ENCODE peak calls at places on chromosomes 6 and 20, in five cellular contexts. One of them, this sample, is unnamed.

GRCh38 chr6:85864453-85865401 is 222.0 kb upstream of the SYNCRIP start:
- DNase-seq in GM12865: no peak
- DNase-seq in transverse colon: no peak
- DNase-seq in pancreas: no peak
- DNase-seq in PC-3: peak; percentile 28
- DNase-seq in this sample: no peak

GRCh38 chr6:148723484-148723883 is 23.3 kb upstream of the UST start:
- DNase-seq in GM12865: no peak
- DNase-seq in transverse colon: no peak
- DNase-seq in pancreas: no peak
- DNase-seq in PC-3: peak; percentile 80
- DNase-seq in this sample: no peak

GRCh38 chr20:51388756-51389542 is 153.6 kb downstream of the NFATC2 start:
- DNase-seq in GM12865: no peak
- DNase-seq in transverse colon: no peak
- DNase-seq in pancreas: no peak
- DNase-seq in PC-3: peak; percentile 68
- DNase-seq in this sample: no peak

GRCh38 chr6:126002755-126003390 is 16.5 kb downstream of the TRMT11 start:
- DNase-seq in GM12865: no peak
- DNase-seq in transverse colon: no peak
- DNase-seq in pancreas: no peak
- DNase-seq in PC-3: no peak
- DNase-seq in this sample: no peak

GRCh38 chr6:2558098-2558770 is 192.5 kb downstream of the MYLK4 start:
- DNase-seq in GM12865: no peak
- DNase-seq in transverse colon: no peak
- DNase-seq in pancreas: no peak
- DNase-seq in PC-3: no peak
- DNase-seq in this sample: no peak

GRCh38 chr6:47179286-47179685 is 130.4 kb downstream of the TNFRSF21 start:
- DNase-seq in GM12865: no peak
- DNase-seq in transverse colon: no peak
- DNase-seq in pancreas: no peak
- DNase-seq in PC-3: no peak
- DNase-seq in this sample: no peak

GRCh38 chr6:920512-920911 is 227.6 kb upstream of the EXOC2 start:
- DNase-seq in GM12865: no peak
- DNase-seq in transverse colon: no peak
- DNase-seq in pancreas: no peak
- DNase-seq in PC-3: no peak
- DNase-seq in this sample: no peak

GRCh38 chr6:148525453-148525852 is 182.8 kb downstream of the SASH1 start:
- DNase-seq in GM12865: no peak
- DNase-seq in transverse colon: no peak
- DNase-seq in pancreas: no peak
- DNase-seq in PC-3: peak; percentile 62
- DNase-seq in this sample: no peak

GRCh38 chr6:145898376-145898775 is 65.8 kb downstream of the SHPRH start:
- DNase-seq in GM12865: no peak
- DNase-seq in transverse colon: no peak
- DNase-seq in pancreas: no peak
- DNase-seq in PC-3: peak; percentile 83
- DNase-seq in this sample: no peak

GRCh38 chr6:156350337-156350736 is 426.8 kb upstream of the ARID1B start:
- DNase-seq in GM12865: no peak
- DNase-seq in transverse colon: no peak
- DNase-seq in pancreas: no peak
- DNase-seq in PC-3: no peak
- DNase-seq in this sample: no peak

GRCh38 chr6:128117916-128118315 is 217.1 kb upstream of the THEMIS start:
- DNase-seq in GM12865: no peak
- DNase-seq in transverse colon: no peak
- DNase-seq in pancreas: no peak
- DNase-seq in PC-3: no peak
- DNase-seq in this sample: no peak

GRCh38 chr6:31541059-31541657 is 645 bp downstream of the DDX39B start:
- DNase-seq in GM12865: peak; percentile 82
- DNase-seq in transverse colon: peak; percentile 55
- DNase-seq in pancreas: peak; percentile 36
- DNase-seq in PC-3: peak; percentile 37
- DNase-seq in this sample: peak; percentile 65

GRCh38 chr6:37920667-37921066 is 101.1 kb downstream of the ZFAND3 start:
- DNase-seq in GM12865: no peak
- DNase-seq in transverse colon: no peak
- DNase-seq in pancreas: no peak
- DNase-seq in PC-3: peak; percentile 71
- DNase-seq in this sample: no peak

GRCh38 chr20:23782366-23782983 is 31.7 kb upstream of the CST1 start:
- DNase-seq in GM12865: peak; percentile 28
- DNase-seq in transverse colon: no peak
- DNase-seq in pancreas: no peak
- DNase-seq in PC-3: peak; percentile 68
- DNase-seq in this sample: no peak

GRCh38 chr6:139376604-139377218 is 2.3 kb upstream of the CITED2 start:
- DNase-seq in GM12865: no peak
- DNase-seq in transverse colon: peak; percentile 61
- DNase-seq in pancreas: peak; percentile 68
- DNase-seq in PC-3: peak; percentile 53
- DNase-seq in this sample: no peak

GRCh38 chr20:49775229-49775693 is 37.4 kb upstream of the SLC9A8 start:
- DNase-seq in GM12865: no peak
- DNase-seq in transverse colon: peak; percentile 80
- DNase-seq in pancreas: peak; percentile 55
- DNase-seq in PC-3: peak; percentile 88
- DNase-seq in this sample: no peak

GRCh38 chr6:109892451-109893435 is 85.4 kb upstream of the GPR6 start:
- DNase-seq in GM12865: no peak
- DNase-seq in transverse colon: peak; percentile 29
- DNase-seq in pancreas: no peak
- DNase-seq in PC-3: peak; percentile 92
- DNase-seq in this sample: no peak

GRCh38 chr6:34679552-34680255 is 16.9 kb downstream of the ILRUN start:
- DNase-seq in GM12865: no peak
- DNase-seq in transverse colon: no peak
- DNase-seq in pancreas: no peak
- DNase-seq in PC-3: no peak
- DNase-seq in this sample: no peak

GRCh38 chr20:53809242-53809641 is 215.6 kb upstream of the ZNF217 start:
- DNase-seq in GM12865: no peak
- DNase-seq in transverse colon: no peak
- DNase-seq in pancreas: no peak
- DNase-seq in PC-3: no peak
- DNase-seq in this sample: no peak

GRCh38 chr6:75204222-75204958 is 1.5 kb downstream of the COL12A1 start:
- DNase-seq in GM12865: peak; percentile 58
- DNase-seq in transverse colon: peak; percentile 72
- DNase-seq in pancreas: peak; percentile 63
- DNase-seq in PC-3: peak; percentile 86
- DNase-seq in this sample: no peak

GRCh38 chr20:44533928-44534327 is 12.1 kb upstream of the SERINC3 start:
- DNase-seq in GM12865: no peak
- DNase-seq in transverse colon: no peak
- DNase-seq in pancreas: no peak
- DNase-seq in PC-3: no peak
- DNase-seq in this sample: no peak

GRCh38 chr20:17895641-17896246 is 72.8 kb downstream of the SNX5 start:
- DNase-seq in GM12865: peak; percentile 59
- DNase-seq in transverse colon: peak; percentile 58
- DNase-seq in pancreas: no peak
- DNase-seq in PC-3: no peak
- DNase-seq in this sample: no peak

GRCh38 chr20:48241482-48241881 is 456.2 kb upstream of the SULF2 start:
- DNase-seq in GM12865: no peak
- DNase-seq in transverse colon: no peak
- DNase-seq in pancreas: no peak
- DNase-seq in PC-3: no peak
- DNase-seq in this sample: no peak

GRCh38 chr6:1689141-1689540 is 79.4 kb downstream of the FOXC1 start:
- DNase-seq in GM12865: no peak
- DNase-seq in transverse colon: no peak
- DNase-seq in pancreas: no peak
- DNase-seq in PC-3: peak; percentile 87
- DNase-seq in this sample: no peak

GRCh38 chr20:34541917-34542316 is 16.6 kb upstream of the MAP1LC3A start:
- DNase-seq in GM12865: no peak
- DNase-seq in transverse colon: no peak
- DNase-seq in pancreas: no peak
- DNase-seq in PC-3: no peak
- DNase-seq in this sample: no peak

GRCh38 chr6:36977470-36977941 is 8.5 kb downstream of the MTCH1 start:
- DNase-seq in GM12865: peak; percentile 66
- DNase-seq in transverse colon: no peak
- DNase-seq in pancreas: no peak
- DNase-seq in PC-3: no peak
- DNase-seq in this sample: no peak

GRCh38 chr6:129120856-129121255 is 237.9 kb downstream of the LAMA2 start:
- DNase-seq in GM12865: no peak
- DNase-seq in transverse colon: no peak
- DNase-seq in pancreas: no peak
- DNase-seq in PC-3: no peak
- DNase-seq in this sample: no peak

GRCh38 chr6:83885984-83886383 is 26.5 kb downstream of the CYB5R4 start:
- DNase-seq in GM12865: peak; percentile 13
- DNase-seq in transverse colon: no peak
- DNase-seq in pancreas: no peak
- DNase-seq in PC-3: no peak
- DNase-seq in this sample: no peak

GRCh38 chr6:49541936-49542335 is 8.5 kb upstream of the C6orf141 start:
- DNase-seq in GM12865: no peak
- DNase-seq in transverse colon: no peak
- DNase-seq in pancreas: no peak
- DNase-seq in PC-3: peak; percentile 49
- DNase-seq in this sample: no peak

GRCh38 chr6:38319259-38320255 is 320.2 kb downstream of the BTBD9 start:
- DNase-seq in GM12865: peak; percentile 36
- DNase-seq in transverse colon: no peak
- DNase-seq in pancreas: no peak
- DNase-seq in PC-3: peak; percentile 22
- DNase-seq in this sample: no peak

GRCh38 chr6:169165561-169166300 is 87.9 kb downstream of the THBS2 start:
- DNase-seq in GM12865: no peak
- DNase-seq in transverse colon: no peak
- DNase-seq in pancreas: no peak
- DNase-seq in PC-3: no peak
- DNase-seq in this sample: no peak

GRCh38 chr6:137415834-137416190 is 78.4 kb downstream of the OLIG3 start:
- DNase-seq in GM12865: no peak
- DNase-seq in transverse colon: no peak
- DNase-seq in pancreas: no peak
- DNase-seq in PC-3: no peak
- DNase-seq in this sample: no peak

GRCh38 chr20:63082939-63083735 is 76.4 kb upstream of the BHLHE23 start:
- DNase-seq in GM12865: no peak
- DNase-seq in transverse colon: no peak
- DNase-seq in pancreas: peak; percentile 17
- DNase-seq in PC-3: no peak
- DNase-seq in this sample: no peak

GRCh38 chr6:36555750-36556252 is 8.5 kb upstream of the STK38 start:
- DNase-seq in GM12865: no peak
- DNase-seq in transverse colon: no peak
- DNase-seq in pancreas: no peak
- DNase-seq in PC-3: no peak
- DNase-seq in this sample: no peak

GRCh38 chr6:151075943-151076555 is 163.7 kb upstream of the AKAP12 start:
- DNase-seq in GM12865: no peak
- DNase-seq in transverse colon: no peak
- DNase-seq in pancreas: no peak
- DNase-seq in PC-3: no peak
- DNase-seq in this sample: no peak

GRCh38 chr6:79468116-79468515 is 69.1 kb downstream of the LCA5 start:
- DNase-seq in GM12865: no peak
- DNase-seq in transverse colon: no peak
- DNase-seq in pancreas: no peak
- DNase-seq in PC-3: no peak
- DNase-seq in this sample: no peak

GRCh38 chr6:84777888-84778287 is 13.5 kb upstream of the TBX18 start:
- DNase-seq in GM12865: no peak
- DNase-seq in transverse colon: no peak
- DNase-seq in pancreas: no peak
- DNase-seq in PC-3: peak; percentile 33
- DNase-seq in this sample: no peak

GRCh38 chr20:61803416-61803902 is 262.2 kb downstream of the TAF4 start:
- DNase-seq in GM12865: no peak
- DNase-seq in transverse colon: no peak
- DNase-seq in pancreas: no peak
- DNase-seq in PC-3: no peak
- DNase-seq in this sample: no peak

GRCh38 chr6:40293824-40294188 is 293.4 kb downstream of the LRFN2 start:
- DNase-seq in GM12865: no peak
- DNase-seq in transverse colon: no peak
- DNase-seq in pancreas: no peak
- DNase-seq in PC-3: no peak
- DNase-seq in this sample: no peak

GRCh38 chr6:40302856-40303449 is 284.2 kb downstream of the LRFN2 start:
- DNase-seq in GM12865: no peak
- DNase-seq in transverse colon: no peak
- DNase-seq in pancreas: no peak
- DNase-seq in PC-3: no peak
- DNase-seq in this sample: no peak

GRCh38 chr6:40295251-40295949 is 291.8 kb downstream of the LRFN2 start:
- DNase-seq in GM12865: no peak
- DNase-seq in transverse colon: no peak
- DNase-seq in pancreas: no peak
- DNase-seq in PC-3: no peak
- DNase-seq in this sample: no peak

GRCh38 chr6:40298207-40298606 is 289.0 kb downstream of the LRFN2 start:
- DNase-seq in GM12865: no peak
- DNase-seq in transverse colon: no peak
- DNase-seq in pancreas: no peak
- DNase-seq in PC-3: no peak
- DNase-seq in this sample: no peak

GRCh38 chr6:40299666-40300065 is 287.5 kb downstream of the LRFN2 start:
- DNase-seq in GM12865: no peak
- DNase-seq in transverse colon: no peak
- DNase-seq in pancreas: no peak
- DNase-seq in PC-3: no peak
- DNase-seq in this sample: no peak
- TF ChIP-seq CTCF in GM12865: no peak
- TF ChIP-seq CTCF in transverse colon: no peak
- TF ChIP-seq CTCF in pancreas: no peak
- TF ChIP-seq CTCF in PC-3: no peak
- TF ChIP-seq CTCF in this sample: no peak

GRCh38 chr6:25717856-25718740 is 36.4 kb upstream of the SLC17A4 start:
- DNase-seq in GM12865: peak; percentile 26
- DNase-seq in transverse colon: no peak
- DNase-seq in pancreas: no peak
- DNase-seq in PC-3: peak; percentile 67
- DNase-seq in this sample: no peak
- TF ChIP-seq CTCF in GM12865: peak; percentile 38
- TF ChIP-seq CTCF in transverse colon: peak; percentile 56
- TF ChIP-seq CTCF in pancreas: no peak
- TF ChIP-seq CTCF in PC-3: peak; percentile 79
- TF ChIP-seq CTCF in this sample: peak; percentile 40

GRCh38 chr6:158518196-158519127 is 41.4 kb upstream of the TMEM181 start:
- DNase-seq in GM12865: peak; percentile 93
- DNase-seq in transverse colon: peak; percentile 50
- DNase-seq in pancreas: peak; percentile 47
- DNase-seq in PC-3: peak; percentile 71
- DNase-seq in this sample: no peak
- TF ChIP-seq CTCF in GM12865: peak; percentile 68
- TF ChIP-seq CTCF in transverse colon: peak; percentile 31
- TF ChIP-seq CTCF in pancreas: peak; percentile 14
- TF ChIP-seq CTCF in PC-3: peak; percentile 73
- TF ChIP-seq CTCF in this sample: peak; percentile 24

GRCh38 chr6:77445214-77445613 is 18.1 kb downstream of the HTR1B start:
- DNase-seq in GM12865: no peak
- DNase-seq in transverse colon: no peak
- DNase-seq in pancreas: no peak
- DNase-seq in PC-3: no peak
- DNase-seq in this sample: no peak
- TF ChIP-seq CTCF in GM12865: no peak
- TF ChIP-seq CTCF in transverse colon: no peak
- TF ChIP-seq CTCF in pancreas: no peak
- TF ChIP-seq CTCF in PC-3: no peak
- TF ChIP-seq CTCF in this sample: no peak

This sample was measured in natural killer cell.